ENCODE peak calls at places on chromosomes 12 and 14, in seven cellular contexts. H is upper lobe of right lung; T is heart right ventricle; L is activated CD8-positive, alpha-beta T cell treated with anti-CD3 and anti-CD28 coated beads for 36 hours; S is cardiac muscle cell; K is T follicular helper cell; D is germinal center. Q is an unnamed sample.

GRCh38 chr14:98259881-98260280 is 1012.1 kb downstream of the BCL11B start:
- DNase-seq in H (no peak), T (no peak), L (no peak), S (no peak), K (no peak), D (no peak), Q (no peak)

GRCh38 chr12:131471946-131472732 is 238.8 kb upstream of the SFSWAP start:
- DNase-seq in H (no peak), T (no peak), L (no peak), S (no peak), K (no peak), D (no peak), Q (no peak)

GRCh38 chr14:52907949-52908348 is 42.9 kb downstream of the FERMT2 start:
- DNase-seq in H (no peak), T (no peak), L (no peak), S (no peak), K (no peak), D (no peak), Q (no peak)

GRCh38 chr14:75711134-75711795 is 50.2 kb downstream of the TTLL5 start:
- DNase-seq in H (no peak), T (no peak), L (peak; percentile 23), S (peak; percentile 62), K (no peak), D (peak; percentile 54), Q (peak; percentile 15)

GRCh38 chr12:82359115-82359478 is 768 bp downstream of the METTL25 start:
- DNase-seq in H (no peak), T (no peak), L (peak; percentile 13), S (peak; percentile 30), K (no peak), D (no peak), Q (no peak)

GRCh38 chr14:77158175-77158908 is 16.8 kb upstream of the ZDHHC22 start:
- DNase-seq in H (no peak), T (peak; percentile 34), L (no peak), S (peak; percentile 31), K (no peak), D (no peak), Q (no peak)

GRCh38 chr14:69571879-69572633 is 2.6 kb downstream of the CCDC177 start:
- DNase-seq in H (no peak), T (no peak), L (no peak), S (peak; percentile 72), K (no peak), D (peak; percentile 32), Q (no peak)

GRCh38 chr12:28180791-28181190 is 9.5 kb upstream of the CCDC91 start:
- DNase-seq in H (no peak), T (no peak), L (no peak), S (no peak), K (no peak), D (no peak), Q (no peak)

GRCh38 chr14:85217412-85217811 is 312.5 kb upstream of the FLRT2 start:
- DNase-seq in H (no peak), T (no peak), L (no peak), S (no peak), K (no peak), D (no peak), Q (no peak)

GRCh38 chr12:57237952-57238853 is 8.7 kb downstream of the SHMT2 start:
- DNase-seq in H (peak; percentile 64), T (no peak), L (peak; percentile 58), S (no peak), K (no peak), D (no peak), Q (no peak)

GRCh38 chr14:44029933-44030332 is 477.1 kb downstream of the FSCB start:
- DNase-seq in H (no peak), T (no peak), L (no peak), S (no peak), K (no peak), D (no peak), Q (no peak)

GRCh38 chr14:44586910-44587309 is 79.8 kb upstream of the FSCB start:
- DNase-seq in H (no peak), T (no peak), L (no peak), S (no peak), K (no peak), D (no peak), Q (no peak)

GRCh38 chr14:95482967-95483842 is 33.2 kb downstream of the SYNE3 start:
- DNase-seq in H (no peak), T (peak; percentile 73), L (no peak), S (no peak), K (no peak), D (no peak), Q (no peak)

GRCh38 chr12:33876618-33877017 is 145.7 kb upstream of the ALG10 start:
- DNase-seq in H (no peak), T (no peak), L (no peak), S (no peak), K (no peak), D (no peak), Q (no peak)

GRCh38 chr14:61517861-61518802 is 177.2 kb upstream of the HIF1A start:
- DNase-seq in H (no peak), T (no peak), L (no peak), S (no peak), K (no peak), D (no peak), Q (no peak)

GRCh38 chr14:105479438-105480164 is 5.0 kb downstream of the CRIP2 start:
- DNase-seq in H (no peak), T (no peak), L (no peak), S (no peak), K (no peak), D (no peak), Q (no peak)

GRCh38 chr12:115017346-115017745 is 333.4 kb upstream of the TBX3 start:
- DNase-seq in H (no peak), T (no peak), L (no peak), S (no peak), K (no peak), D (no peak), Q (no peak)

GRCh38 chr14:47278233-47278842 is 397.1 kb downstream of the MDGA2 start:
- DNase-seq in H (no peak), T (peak; percentile 10), L (peak; percentile 55), S (peak; percentile 77), K (no peak), D (peak; percentile 3), Q (no peak)

Q was measured in Panc1.